ENCODE peak calls at places on chromosomes 12 and 14, in six cellular contexts. One of them, this sample, is unnamed. For H3K36me3, the result is how much of the 10 kb centered on the place peaks cover.

GRCh38 chr12:49872781-49873181 is 29.9 kb upstream of the BCDIN3D start:
- DNase-seq in tibial nerve: no peak
- DNase-seq in vagina: no peak
- DNase-seq in thoracic aorta: no peak
- DNase-seq in heart right ventricle: no peak
- DNase-seq in BJ: no peak
- DNase-seq in this sample: no peak

GRCh38 chr12:10562306-10562933 is 51.0 kb downstream of the MAGOHB start:
- DNase-seq in vagina: no peak
- DNase-seq in heart right ventricle: no peak
- DNase-seq in BJ: no peak
- DNase-seq in tibial nerve: no peak
- DNase-seq in thoracic aorta: no peak
- DNase-seq in this sample: no peak

GRCh38 chr12:50961708-50962107 is 9.4 kb downstream of the HIGD1C start:
- DNase-seq in tibial nerve: no peak
- DNase-seq in heart right ventricle: no peak
- DNase-seq in thoracic aorta: no peak
- DNase-seq in vagina: no peak
- DNase-seq in BJ: no peak
- DNase-seq in this sample: no peak

GRCh38 chr12:118315821-118316220 is 56.9 kb downstream of the TAOK3 start:
- DNase-seq in vagina: no peak
- DNase-seq in thoracic aorta: no peak
- DNase-seq in heart right ventricle: no peak
- DNase-seq in tibial nerve: no peak
- DNase-seq in BJ: no peak
- DNase-seq in this sample: no peak

GRCh38 chr12:24909667-24910066 is 39.2 kb downstream of the BCAT1 start:
- DNase-seq in BJ: peak
- DNase-seq in heart right ventricle: no peak
- DNase-seq in tibial nerve: peak
- DNase-seq in thoracic aorta: peak
- DNase-seq in vagina: no peak
- DNase-seq in this sample: peak

GRCh38 chr12:78671295-78671694 is 193.3 kb upstream of the SYT1 start:
- DNase-seq in tibial nerve: no peak
- DNase-seq in vagina: no peak
- DNase-seq in heart right ventricle: no peak
- DNase-seq in thoracic aorta: no peak
- DNase-seq in BJ: no peak
- DNase-seq in this sample: no peak

GRCh38 chr14:105591052-105591451 is 64.7 kb downstream of the TMEM121 start:
- DNase-seq in BJ: no peak
- DNase-seq in thoracic aorta: no peak
- DNase-seq in heart right ventricle: no peak
- DNase-seq in vagina: peak
- DNase-seq in tibial nerve: no peak
- DNase-seq in this sample: no peak

GRCh38 chr12:109818900-109819500 is 14.2 kb downstream of the TRPV4 start:
- DNase-seq in vagina: no peak
- DNase-seq in heart right ventricle: no peak
- DNase-seq in thoracic aorta: no peak
- DNase-seq in BJ: peak
- DNase-seq in tibial nerve: no peak
- DNase-seq in this sample: no peak

GRCh38 chr14:101508196-101508947 is 52.9 kb upstream of the DIO3 start:
- DNase-seq in tibial nerve: no peak
- DNase-seq in thoracic aorta: no peak
- DNase-seq in BJ: no peak
- DNase-seq in vagina: no peak
- DNase-seq in heart right ventricle: no peak
- DNase-seq in this sample: peak

GRCh38 chr12:127293507-127294310 is 973.3 kb upstream of the TMEM132C start:
- DNase-seq in tibial nerve: peak
- DNase-seq in vagina: no peak
- DNase-seq in heart right ventricle: no peak
- DNase-seq in BJ: no peak
- DNase-seq in thoracic aorta: no peak
- DNase-seq in this sample: peak

GRCh38 chr12:87812711-87813110 is 216.5 kb downstream of the C12orf50 start:
- DNase-seq in vagina: no peak
- DNase-seq in BJ: no peak
- DNase-seq in thoracic aorta: no peak
- DNase-seq in heart right ventricle: no peak
- DNase-seq in tibial nerve: no peak
- DNase-seq in this sample: no peak

GRCh38 chr12:32877670-32878459 is 18.7 kb downstream of the PKP2 start:
- DNase-seq in vagina: no peak
- DNase-seq in thoracic aorta: no peak
- DNase-seq in heart right ventricle: peak
- DNase-seq in tibial nerve: no peak
- DNase-seq in BJ: no peak
- DNase-seq in this sample: no peak

GRCh38 chr14:95190857-95191256 is 33.5 kb upstream of the DICER1 start:
- DNase-seq in BJ: no peak
- DNase-seq in tibial nerve: no peak
- DNase-seq in heart right ventricle: no peak
- DNase-seq in vagina: no peak
- DNase-seq in thoracic aorta: no peak
- DNase-seq in this sample: no peak

GRCh38 chr12:17975239-17975638 is 114.8 kb downstream of the RERGL start:
- DNase-seq in thoracic aorta: no peak
- DNase-seq in vagina: no peak
- DNase-seq in tibial nerve: no peak
- DNase-seq in BJ: no peak
- DNase-seq in heart right ventricle: no peak
- DNase-seq in this sample: no peak

GRCh38 chr12:133256321-133256720 is 20.6 kb upstream of the ANHX start:
- DNase-seq in heart right ventricle: no peak
- DNase-seq in vagina: no peak
- DNase-seq in BJ: no peak
- DNase-seq in tibial nerve: no peak
- DNase-seq in thoracic aorta: no peak
- DNase-seq in this sample: no peak

GRCh38 chr14:39731912-39732311 is 299.7 kb upstream of the FBXO33 start:
- DNase-seq in vagina: no peak
- DNase-seq in tibial nerve: no peak
- DNase-seq in heart right ventricle: no peak
- DNase-seq in BJ: no peak
- DNase-seq in thoracic aorta: no peak
- DNase-seq in this sample: no peak

GRCh38 chr12:27967551-27968054 is 4.9 kb downstream of the PTHLH start:
- DNase-seq in tibial nerve: no peak
- DNase-seq in heart right ventricle: no peak
- DNase-seq in thoracic aorta: no peak
- DNase-seq in BJ: no peak
- DNase-seq in vagina: no peak
- DNase-seq in this sample: no peak

GRCh38 chr12:684416-684815 is 21.2 kb upstream of the NINJ2 start:
- DNase-seq in thoracic aorta: no peak
- DNase-seq in BJ: no peak
- DNase-seq in heart right ventricle: no peak
- DNase-seq in vagina: no peak
- DNase-seq in tibial nerve: no peak
- DNase-seq in this sample: no peak

GRCh38 chr12:91239497-91239896 is 56.9 kb upstream of the DCN start:
- DNase-seq in thoracic aorta: no peak
- DNase-seq in tibial nerve: no peak
- DNase-seq in BJ: no peak
- DNase-seq in heart right ventricle: no peak
- DNase-seq in vagina: no peak
- DNase-seq in this sample: no peak

GRCh38 chr14:95346820-95347219 is 27.1 kb upstream of the CLMN start:
- DNase-seq in vagina: no peak
- DNase-seq in thoracic aorta: no peak
- DNase-seq in tibial nerve: no peak
- DNase-seq in BJ: no peak
- DNase-seq in heart right ventricle: no peak
- DNase-seq in this sample: no peak

GRCh38 chr14:102580552-102581110 is 11.8 kb upstream of the RCOR1 start:
- DNase-seq in vagina: no peak
- DNase-seq in heart right ventricle: no peak
- DNase-seq in thoracic aorta: no peak
- DNase-seq in BJ: no peak
- DNase-seq in tibial nerve: no peak
- DNase-seq in this sample: no peak

GRCh38 chr14:42532194-42532593 is 925.5 kb downstream of the LRFN5 start:
- DNase-seq in vagina: no peak
- DNase-seq in heart right ventricle: no peak
- DNase-seq in thoracic aorta: no peak
- DNase-seq in tibial nerve: no peak
- DNase-seq in BJ: no peak
- DNase-seq in this sample: no peak

GRCh38 chr14:42533476-42533875 is 926.8 kb downstream of the LRFN5 start:
- DNase-seq in heart right ventricle: no peak
- DNase-seq in tibial nerve: no peak
- DNase-seq in thoracic aorta: no peak
- DNase-seq in BJ: no peak
- DNase-seq in vagina: no peak
- DNase-seq in this sample: no peak

GRCh38 chr14:42535397-42535796 is 928.7 kb downstream of the LRFN5 start:
- DNase-seq in heart right ventricle: no peak
- DNase-seq in tibial nerve: no peak
- DNase-seq in vagina: no peak
- DNase-seq in thoracic aorta: no peak
- DNase-seq in BJ: no peak
- DNase-seq in this sample: no peak
- TF ChIP-seq CTCF in heart right ventricle: no peak
- TF ChIP-seq CTCF in tibial nerve: no peak
- TF ChIP-seq CTCF in vagina: no peak
- TF ChIP-seq CTCF in thoracic aorta: no peak
- TF ChIP-seq CTCF in BJ: no peak
- TF ChIP-seq CTCF in this sample: no peak

GRCh38 chr12:124264879-124265278 is 30.0 kb upstream of the RFLNA start:
- DNase-seq in thoracic aorta: no peak
- DNase-seq in heart right ventricle: no peak
- DNase-seq in vagina: no peak
- DNase-seq in BJ: no peak
- DNase-seq in tibial nerve: no peak
- DNase-seq in this sample: no peak

GRCh38 chr12:124254126-124254525 is 40.8 kb upstream of the RFLNA start:
- DNase-seq in tibial nerve: no peak
- DNase-seq in BJ: no peak
- DNase-seq in vagina: no peak
- DNase-seq in thoracic aorta: no peak
- DNase-seq in heart right ventricle: no peak
- DNase-seq in this sample: no peak

GRCh38 chr12:124261885-124262284 is 33.0 kb upstream of the RFLNA start:
- DNase-seq in thoracic aorta: no peak
- DNase-seq in tibial nerve: no peak
- DNase-seq in BJ: no peak
- DNase-seq in vagina: no peak
- DNase-seq in heart right ventricle: no peak
- DNase-seq in this sample: no peak

GRCh38 chr12:124264089-124264795 is 30.7 kb upstream of the RFLNA start:
- DNase-seq in BJ: no peak
- DNase-seq in thoracic aorta: no peak
- DNase-seq in tibial nerve: no peak
- DNase-seq in vagina: no peak
- DNase-seq in heart right ventricle: no peak
- DNase-seq in this sample: no peak

DNA sequence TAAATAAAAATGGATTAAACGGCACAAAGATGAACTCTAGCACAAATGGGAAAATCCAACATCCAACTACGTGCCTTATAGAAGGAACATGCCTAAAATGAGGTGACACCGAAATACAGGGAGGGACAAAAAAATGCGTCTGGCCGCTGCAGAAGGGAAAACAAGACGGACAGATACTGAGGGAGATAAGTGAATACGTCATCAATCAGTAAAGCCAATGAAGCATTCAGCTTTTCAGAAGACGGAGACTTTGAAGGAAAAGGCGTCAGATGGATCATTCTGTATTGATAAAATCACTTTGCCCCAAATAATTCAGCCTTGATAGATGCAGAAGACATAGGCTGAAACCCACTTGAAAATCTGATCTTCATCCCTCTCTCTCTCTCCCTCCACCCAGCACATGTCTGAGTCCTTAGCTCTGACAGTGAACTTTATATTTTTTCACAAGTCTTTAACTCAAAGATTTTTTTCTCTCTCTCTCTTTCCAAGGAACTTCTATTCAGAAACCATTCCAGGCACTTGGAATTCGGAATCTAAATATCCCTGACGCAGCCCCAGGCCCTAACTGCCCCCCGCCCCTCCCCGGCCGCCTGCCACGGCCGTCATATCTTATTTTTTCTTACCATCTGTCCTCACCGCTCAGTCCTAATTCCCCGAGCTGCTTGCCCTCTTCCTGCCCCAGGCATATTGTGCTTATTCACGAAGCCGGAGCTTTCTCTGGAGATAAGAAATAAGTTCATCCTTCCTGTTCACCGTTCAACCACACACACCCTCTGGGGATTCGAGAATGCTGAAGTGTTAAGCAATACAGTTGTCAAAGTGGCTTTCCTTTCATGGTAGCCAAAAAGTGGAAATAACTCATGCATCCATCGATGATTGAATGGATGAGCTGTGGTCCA is 35.5 kb upstream of the RFLNA start:
- DNase-seq in BJ: no peak
- DNase-seq in heart right ventricle: no peak
- DNase-seq in thoracic aorta: no peak
- DNase-seq in tibial nerve: no peak
- DNase-seq in vagina: no peak
- DNase-seq in this sample: no peak
- H3K4me3 ChIP-seq in BJ: no peak
- H3K4me3 ChIP-seq in heart right ventricle: no peak
- H3K4me3 ChIP-seq in thoracic aorta: no peak
- H3K4me3 ChIP-seq in tibial nerve: no peak
- H3K4me3 ChIP-seq in vagina: no peak
- H3K4me3 ChIP-seq in this sample: no peak

GRCh38 chr12:131784909-131785762 is 43.1 kb upstream of the MMP17 start:
- DNase-seq in thoracic aorta: no peak
- DNase-seq in BJ: peak
- DNase-seq in heart right ventricle: no peak
- DNase-seq in vagina: no peak
- DNase-seq in tibial nerve: no peak
- DNase-seq in this sample: no peak
- H3K36me3 ChIP-seq in thoracic aorta: under half
- H3K36me3 ChIP-seq in BJ: under half
- H3K36me3 ChIP-seq in heart right ventricle: half or more
- H3K36me3 ChIP-seq in vagina: half or more
- H3K36me3 ChIP-seq in tibial nerve: under half
- H3K36me3 ChIP-seq in this sample: half or more

GRCh38 chr14:72924332-72924731 is 1.9 kb upstream of the DCAF4 start:
- DNase-seq in BJ: no peak
- DNase-seq in vagina: no peak
- DNase-seq in heart right ventricle: peak
- DNase-seq in thoracic aorta: no peak
- DNase-seq in tibial nerve: no peak
- DNase-seq in this sample: peak

GRCh38 chr14:72917420-72917819 is 8.8 kb upstream of the DCAF4 start:
- DNase-seq in heart right ventricle: no peak
- DNase-seq in BJ: no peak
- DNase-seq in tibial nerve: no peak
- DNase-seq in vagina: no peak
- DNase-seq in thoracic aorta: no peak
- DNase-seq in this sample: no peak

GRCh38 chr14:72916174-72916573 is 10.1 kb upstream of the DCAF4 start:
- DNase-seq in thoracic aorta: no peak
- DNase-seq in tibial nerve: no peak
- DNase-seq in vagina: no peak
- DNase-seq in BJ: no peak
- DNase-seq in heart right ventricle: no peak
- DNase-seq in this sample: no peak

GRCh38 chr14:72921396-72921795 is 4.9 kb upstream of the DCAF4 start:
- DNase-seq in BJ: no peak
- DNase-seq in heart right ventricle: no peak
- DNase-seq in vagina: no peak
- DNase-seq in tibial nerve: no peak
- DNase-seq in thoracic aorta: no peak
- DNase-seq in this sample: no peak

GRCh38 chr14:72920008-72920407 is 6.3 kb upstream of the DCAF4 start:
- DNase-seq in BJ: no peak
- DNase-seq in thoracic aorta: no peak
- DNase-seq in tibial nerve: no peak
- DNase-seq in heart right ventricle: no peak
- DNase-seq in vagina: no peak
- DNase-seq in this sample: no peak
- TF ChIP-seq CTCF in BJ: no peak
- TF ChIP-seq CTCF in thoracic aorta: no peak
- TF ChIP-seq CTCF in tibial nerve: no peak
- TF ChIP-seq CTCF in heart right ventricle: no peak
- TF ChIP-seq CTCF in vagina: no peak
- TF ChIP-seq CTCF in this sample: no peak